ENCODE peak calls at places on chromosomes 11 and 22, in ten cellular contexts. P, M, V, R, U, Y, C, B, N and T are unnamed samples.

GRCh38 chr22:42316988-42317387 is 46.5 kb upstream of the TCF20 start:
- DNase-seq in P (no peak), M (no peak), V (no peak), R (peak; percentile 64), U (no peak), Y (peak; percentile 67), C (peak; percentile 57), B (no peak), N (no peak), T (no peak)

GRCh38 chr11:60855726-60856633 is at the start of gene PTGDR2:
- DNase-seq in P (no peak), M (no peak), V (no peak), R (no peak), U (no peak), Y (no peak), C (no peak), B (no peak), N (no peak), T (no peak)

GRCh38 chr11:44275241-44275640 is 34.7 kb downstream of the ALX4 start:
- DNase-seq in P (no peak), M (no peak), V (no peak), R (no peak), U (no peak), Y (no peak), C (no peak), B (no peak), N (no peak), T (no peak)

GRCh38 chr11:120597250-120597649 is 85.7 kb downstream of the GRIK4 start:
- DNase-seq in P (no peak), M (no peak), V (no peak), R (no peak), U (no peak), Y (no peak), C (no peak), B (no peak), N (no peak), T (no peak)

GRCh38 chr22:16955678-16956210 is 52.3 kb downstream of the GAB4 start:
- DNase-seq in P (peak; percentile 53), M (no peak), V (no peak), R (peak; percentile 5), U (no peak), Y (peak; percentile 27), C (no peak), B (no peak), N (peak; percentile 1), T (no peak)

GRCh38 chr22:30390974-30391691 is 3.9 kb upstream of the RNF215 start:
- DNase-seq in P (peak; percentile 50), M (peak; percentile 72), V (no peak), R (peak; percentile 62), U (peak; percentile 63), Y (peak; percentile 76), C (peak; percentile 84), B (peak; percentile 65), N (peak; percentile 85), T (peak; percentile 10)

GRCh38 chr11:48142886-48143285 is 73.7 kb upstream of the OR4B1 start:
- DNase-seq in P (no peak), M (no peak), V (no peak), R (no peak), U (no peak), Y (no peak), C (no peak), B (no peak), N (no peak), T (no peak)

GRCh38 chr11:119196833-119197483 is 9.2 kb upstream of the CBL start:
- DNase-seq in P (peak; percentile 77), M (peak; percentile 74), V (no peak), R (peak; percentile 2), U (peak; percentile 81), Y (peak; percentile 37), C (peak; percentile 77), B (peak; percentile 86), N (peak; percentile 86), T (peak; percentile 69)

GRCh38 chr22:17131686-17132085 is 10.5 kb upstream of the TMEM121B start:
- DNase-seq in P (no peak), M (no peak), V (no peak), R (peak; percentile 67), U (peak; percentile 71), Y (peak; percentile 70), C (no peak), B (peak; percentile 84), N (no peak), T (no peak)

GRCh38 chr11:125295922-125296321 is 131.4 kb downstream of the PKNOX2 start:
- DNase-seq in P (no peak), M (no peak), V (no peak), R (no peak), U (no peak), Y (no peak), C (no peak), B (no peak), N (no peak), T (no peak)

GRCh38 chr22:45278125-45278524 is 6.6 kb upstream of the UPK3A start:
- DNase-seq in P (no peak), M (no peak), V (no peak), R (no peak), U (no peak), Y (no peak), C (no peak), B (no peak), N (no peak), T (no peak)

GRCh38 chr11:19316434-19316833 is 75.7 kb upstream of the E2F8 start:
- DNase-seq in P (no peak), M (no peak), V (no peak), R (peak; percentile 47), U (no peak), Y (peak; percentile 22), C (no peak), B (no peak), N (no peak), T (no peak)

GRCh38 chr11:101100601-101101000 is 29.0 kb downstream of the PGR start:
- DNase-seq in P (no peak), M (no peak), V (no peak), R (no peak), U (no peak), Y (no peak), C (no peak), B (no peak), N (no peak), T (no peak)

GRCh38 chr11:45596571-45596970 is 68.9 kb downstream of the CHST1 start:
- DNase-seq in P (no peak), M (no peak), V (no peak), R (no peak), U (no peak), Y (no peak), C (no peak), B (no peak), N (no peak), T (no peak)

GRCh38 chr11:65524747-65525658 is at the start of gene SCYL1:
- DNase-seq in P (no peak), M (peak; percentile 79), V (peak; percentile 89), R (peak; percentile 77), U (peak; percentile 94), Y (peak; percentile 87), C (peak; percentile 87), B (peak; percentile 37), N (peak; percentile 88), T (peak; percentile 27)

GRCh38 chr11:120807414-120808150 is 216.3 kb upstream of the TBCEL start:
- DNase-seq in P (no peak), M (no peak), V (no peak), R (no peak), U (peak; percentile 75), Y (no peak), C (no peak), B (no peak), N (no peak), T (no peak)

GRCh38 chr11:117836077-117836960 is 11.8 kb upstream of the FXYD2 start:
- DNase-seq in P (no peak), M (no peak), V (peak; percentile 50), R (no peak), U (no peak), Y (peak; percentile 6), C (no peak), B (no peak), N (no peak), T (no peak)

GRCh38 chr11:17722000-17722643 is 2.8 kb downstream of the MYOD1 start:
- DNase-seq in P (no peak), M (no peak), V (no peak), R (no peak), U (peak; percentile 56), Y (no peak), C (no peak), B (peak; percentile 20), N (no peak), T (peak; percentile 43)

GRCh38 chr22:30212996-30213441 is 33.5 kb downstream of the LIF start:
- DNase-seq in P (no peak), M (no peak), V (no peak), R (no peak), U (no peak), Y (no peak), C (no peak), B (no peak), N (no peak), T (no peak)